ENCODE peak calls at places on chromosomes 2 and 18, in four cellular contexts. One of them, this sample, is unnamed.

GRCh38 chr2:182915369-182916326 is 49.2 kb upstream of the FRZB start:
- DNase-seq in right atrium auricular region: no peak
- DNase-seq in tibial nerve: no peak
- DNase-seq in small intestine: no peak
- DNase-seq in this sample: no peak

GRCh38 chr2:16031055-16031847 is 90.9 kb downstream of the MYCN start:
- DNase-seq in right atrium auricular region: no peak
- DNase-seq in tibial nerve: no peak
- DNase-seq in small intestine: no peak
- DNase-seq in this sample: no peak

GRCh38 chr2:120504936-120505705 is 159.2 kb downstream of the INHBB start:
- DNase-seq in right atrium auricular region: no peak
- DNase-seq in tibial nerve: no peak
- DNase-seq in small intestine: no peak
- DNase-seq in this sample: no peak

GRCh38 chr2:225612636-225613035 is 213.1 kb downstream of the NYAP2 start:
- DNase-seq in right atrium auricular region: no peak
- DNase-seq in tibial nerve: no peak
- DNase-seq in small intestine: no peak
- DNase-seq in this sample: no peak

GRCh38 chr2:157182204-157182709 is 75.2 kb upstream of the GALNT5 start:
- DNase-seq in right atrium auricular region: no peak
- DNase-seq in tibial nerve: no peak
- DNase-seq in small intestine: no peak
- DNase-seq in this sample: no peak

GRCh38 chr2:197310940-197311485 is 433 bp upstream of the ANKRD44 start:
- DNase-seq in right atrium auricular region: no peak
- DNase-seq in tibial nerve: no peak
- DNase-seq in small intestine: no peak
- DNase-seq in this sample: no peak

GRCh38 chr2:68317971-68318685 is 1.6 kb downstream of the CNRIP1 start:
- DNase-seq in right atrium auricular region: no peak
- DNase-seq in tibial nerve: no peak
- DNase-seq in small intestine: no peak
- DNase-seq in this sample: no peak

GRCh38 chr18:73153271-73153670 is 285.5 kb upstream of the NETO1 start:
- DNase-seq in right atrium auricular region: no peak
- DNase-seq in tibial nerve: no peak
- DNase-seq in small intestine: no peak
- DNase-seq in this sample: no peak

GRCh38 chr2:220120004-220120403 is 492.6 kb downstream of the SLC4A3 start:
- DNase-seq in right atrium auricular region: no peak
- DNase-seq in tibial nerve: no peak
- DNase-seq in small intestine: no peak
- DNase-seq in this sample: no peak

GRCh38 chr2:101111262-101111838 is 39.8 kb downstream of the TBC1D8 start:
- DNase-seq in right atrium auricular region: no peak
- DNase-seq in tibial nerve: no peak
- DNase-seq in small intestine: no peak
- DNase-seq in this sample: no peak

GRCh38 chr2:208042041-208042440 is 16.7 kb upstream of the PLEKHM3 start:
- DNase-seq in right atrium auricular region: no peak
- DNase-seq in tibial nerve: no peak
- DNase-seq in small intestine: peak; percentile 32
- DNase-seq in this sample: no peak

GRCh38 chr2:239824051-239824694 is 201.0 kb downstream of the NDUFA10 start:
- DNase-seq in right atrium auricular region: peak; percentile 48
- DNase-seq in tibial nerve: no peak
- DNase-seq in small intestine: peak; percentile 4
- DNase-seq in this sample: peak; percentile 37

GRCh38 chr2:51633073-51633472 is 601.1 kb upstream of the NRXN1 start:
- DNase-seq in right atrium auricular region: no peak
- DNase-seq in tibial nerve: no peak
- DNase-seq in small intestine: no peak
- DNase-seq in this sample: no peak

GRCh38 chr2:44682459-44682858 is 259.0 kb upstream of the SIX3 start:
- DNase-seq in right atrium auricular region: no peak
- DNase-seq in tibial nerve: no peak
- DNase-seq in small intestine: no peak
- DNase-seq in this sample: no peak

GRCh38 chr2:32806857-32807256 is 139.9 kb upstream of the LTBP1 start:
- DNase-seq in right atrium auricular region: no peak
- DNase-seq in tibial nerve: no peak
- DNase-seq in small intestine: no peak
- DNase-seq in this sample: no peak

GRCh38 chr2:75547345-75548035 is 13.2 kb downstream of the EVA1A start:
- DNase-seq in right atrium auricular region: no peak
- DNase-seq in tibial nerve: no peak
- DNase-seq in small intestine: no peak
- DNase-seq in this sample: no peak

GRCh38 chr2:44902767-44903166 is 38.7 kb upstream of the SIX3 start:
- DNase-seq in right atrium auricular region: no peak
- DNase-seq in tibial nerve: no peak
- DNase-seq in small intestine: no peak
- DNase-seq in this sample: no peak

GRCh38 chr2:180291060-180291459 is 284.0 kb upstream of the CWC22 start:
- DNase-seq in right atrium auricular region: no peak
- DNase-seq in tibial nerve: no peak
- DNase-seq in small intestine: no peak
- DNase-seq in this sample: no peak

GRCh38 chr18:68456985-68457384 is 257.9 kb downstream of the TMX3 start:
- DNase-seq in right atrium auricular region: no peak
- DNase-seq in tibial nerve: no peak
- DNase-seq in small intestine: no peak
- DNase-seq in this sample: no peak

GRCh38 chr2:118077636-118078247 is 10.5 kb upstream of the INSIG2 start:
- DNase-seq in right atrium auricular region: no peak
- DNase-seq in tibial nerve: no peak
- DNase-seq in small intestine: no peak
- DNase-seq in this sample: no peak

GRCh38 chr2:233265899-233266431 is 14.5 kb downstream of the ATG16L1 start:
- DNase-seq in right atrium auricular region: no peak
- DNase-seq in tibial nerve: no peak
- DNase-seq in small intestine: no peak
- DNase-seq in this sample: no peak

GRCh38 chr18:60292186-60292585 is 80.4 kb downstream of the MC4R start:
- DNase-seq in right atrium auricular region: no peak
- DNase-seq in tibial nerve: no peak
- DNase-seq in small intestine: no peak
- DNase-seq in this sample: no peak

GRCh38 chr2:38966006-38966405 is 76.3 kb downstream of the ARHGEF33 start:
- DNase-seq in right atrium auricular region: no peak
- DNase-seq in tibial nerve: no peak
- DNase-seq in small intestine: no peak
- DNase-seq in this sample: no peak

GRCh38 chr2:234823877-234824376 is 127.9 kb upstream of the SH3BP4 start:
- DNase-seq in right atrium auricular region: peak; percentile 64
- DNase-seq in tibial nerve: peak; percentile 16
- DNase-seq in small intestine: no peak
- DNase-seq in this sample: peak; percentile 18

GRCh38 chr2:179682756-179683155 is 178.7 kb downstream of the ZNF385B start:
- DNase-seq in right atrium auricular region: no peak
- DNase-seq in tibial nerve: no peak
- DNase-seq in small intestine: no peak
- DNase-seq in this sample: no peak

GRCh38 chr2:17326717-17327116 is 191.5 kb downstream of the RAD51AP2 start:
- DNase-seq in right atrium auricular region: no peak
- DNase-seq in tibial nerve: no peak
- DNase-seq in small intestine: no peak
- DNase-seq in this sample: no peak

GRCh38 chr2:175457846-175458408 is 276.4 kb upstream of the ATP5MC3 start:
- DNase-seq in right atrium auricular region: no peak
- DNase-seq in tibial nerve: no peak
- DNase-seq in small intestine: no peak
- DNase-seq in this sample: no peak

GRCh38 chr2:236643480-236643879 is 73.9 kb downstream of the ACKR3 start:
- DNase-seq in right atrium auricular region: peak; percentile 44
- DNase-seq in tibial nerve: no peak
- DNase-seq in small intestine: no peak
- DNase-seq in this sample: peak; percentile 5

GRCh38 chr2:75290600-75291140 is 91.3 kb upstream of the TACR1 start:
- DNase-seq in right atrium auricular region: no peak
- DNase-seq in tibial nerve: no peak
- DNase-seq in small intestine: no peak
- DNase-seq in this sample: no peak

GRCh38 chr2:123953848-123954247 is 71.2 kb upstream of the CNTNAP5 start:
- DNase-seq in right atrium auricular region: no peak
- DNase-seq in tibial nerve: no peak
- DNase-seq in small intestine: no peak
- DNase-seq in this sample: no peak

GRCh38 chr2:62956646-62957045 is 94.0 kb upstream of the OTX1 start:
- DNase-seq in right atrium auricular region: no peak
- DNase-seq in tibial nerve: no peak
- DNase-seq in small intestine: no peak
- DNase-seq in this sample: no peak

GRCh38 chr2:127884436-127884835 is 1.3 kb downstream of the AMMECR1L start:
- DNase-seq in right atrium auricular region: no peak
- DNase-seq in tibial nerve: no peak
- DNase-seq in small intestine: peak; percentile 14
- DNase-seq in this sample: no peak

DNA sequence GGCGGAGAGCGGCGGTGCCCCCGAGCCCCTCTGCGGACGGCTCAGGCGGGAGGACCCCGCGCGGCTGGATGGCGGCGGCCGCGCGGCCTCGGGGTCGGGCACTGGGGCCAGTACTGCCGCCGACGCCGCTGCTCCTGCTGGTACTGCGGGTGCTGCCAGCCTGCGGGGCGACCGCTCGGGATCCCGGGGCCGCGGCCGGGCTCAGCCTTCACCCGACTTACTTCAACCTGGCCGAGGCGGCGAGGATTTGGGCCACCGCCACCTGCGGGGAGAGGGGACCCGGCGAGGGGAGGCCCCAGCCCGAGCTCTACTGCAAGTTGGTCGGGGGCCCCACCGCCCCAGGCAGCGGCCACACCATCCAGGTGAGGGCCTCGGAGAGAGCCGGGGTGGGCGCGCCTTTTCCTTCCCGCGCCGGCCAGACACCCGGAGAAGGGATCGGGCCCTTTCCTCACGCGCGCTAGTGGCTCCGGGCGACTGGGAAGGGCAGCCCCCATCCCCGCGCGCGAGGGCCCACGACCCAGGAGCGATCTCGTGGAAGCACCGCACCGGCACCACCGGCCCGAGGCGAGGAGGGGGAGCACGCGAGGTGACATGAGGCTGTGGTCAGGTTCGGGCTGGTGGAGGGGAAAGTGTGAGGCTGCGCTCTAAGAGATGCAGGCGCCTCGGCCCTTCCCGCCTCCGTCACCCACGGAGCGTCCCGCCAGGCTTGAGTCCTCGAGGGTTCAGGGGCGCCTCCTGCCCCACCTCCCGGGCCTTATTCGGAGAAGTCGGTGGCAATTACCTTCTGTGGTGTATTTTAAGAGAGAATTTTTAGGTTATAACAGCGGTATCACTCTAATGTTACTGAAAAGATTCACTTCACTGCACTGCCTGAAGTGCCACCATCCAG is 607 bp downstream of the LAMA3 start:
- DNase-seq in right atrium auricular region: no peak
- DNase-seq in tibial nerve: no peak
- DNase-seq in small intestine: no peak
- DNase-seq in this sample: peak; percentile 60
- H3K27ac ChIP-seq in right atrium auricular region: peak overlapping the region; percentile 14
- H3K27ac ChIP-seq in tibial nerve: peak overlapping the region; percentile 88
- H3K27ac ChIP-seq in small intestine: no peak overlapping the region
- H3K27ac ChIP-seq in this sample: no peak overlapping the region

DNA sequence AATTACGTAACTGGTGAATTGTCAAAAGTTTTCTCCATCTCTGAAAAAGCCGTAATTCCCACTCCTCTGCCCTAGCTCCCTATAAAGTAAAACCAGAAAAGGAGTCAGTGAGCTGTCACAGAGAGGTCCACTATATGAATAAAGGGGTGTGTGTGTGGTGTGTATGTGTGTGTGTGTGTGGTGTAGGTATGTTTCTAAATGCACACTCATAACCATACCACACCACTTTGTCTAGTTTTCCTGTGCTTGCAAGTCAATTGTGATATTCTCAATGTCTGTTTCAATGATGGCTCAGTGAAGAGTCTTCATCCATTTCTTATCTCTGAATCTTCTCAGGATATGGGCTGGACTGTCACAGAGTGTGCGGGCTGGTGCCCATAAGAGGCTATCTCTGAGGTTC is 54.8 kb upstream of the CCDC68 start:
- DNase-seq in right atrium auricular region: no peak
- DNase-seq in tibial nerve: no peak
- DNase-seq in small intestine: no peak
- DNase-seq in this sample: no peak
- H3K27me3 ChIP-seq in right atrium auricular region: no peaks in the 10 kb centered on the region
- H3K27me3 ChIP-seq in tibial nerve: no peaks in the 10 kb centered on the region
- H3K27me3 ChIP-seq in small intestine: no peaks in the 10 kb centered on the region
- H3K27me3 ChIP-seq in this sample: no peaks in the 10 kb centered on the region

GRCh38 chr2:96273763-96274162 is 7.7 kb downstream of the CIAO1 start:
- DNase-seq in right atrium auricular region: no peak
- DNase-seq in tibial nerve: no peak
- DNase-seq in small intestine: no peak
- DNase-seq in this sample: no peak

GRCh38 chr2:96271995-96272394 is 6.0 kb downstream of the CIAO1 start:
- DNase-seq in right atrium auricular region: no peak
- DNase-seq in tibial nerve: no peak
- DNase-seq in small intestine: no peak
- DNase-seq in this sample: no peak

GRCh38 chr2:96274355-96275056 is 8.5 kb downstream of the CIAO1 start:
- DNase-seq in right atrium auricular region: no peak
- DNase-seq in tibial nerve: no peak
- DNase-seq in small intestine: no peak
- DNase-seq in this sample: no peak

DNA sequence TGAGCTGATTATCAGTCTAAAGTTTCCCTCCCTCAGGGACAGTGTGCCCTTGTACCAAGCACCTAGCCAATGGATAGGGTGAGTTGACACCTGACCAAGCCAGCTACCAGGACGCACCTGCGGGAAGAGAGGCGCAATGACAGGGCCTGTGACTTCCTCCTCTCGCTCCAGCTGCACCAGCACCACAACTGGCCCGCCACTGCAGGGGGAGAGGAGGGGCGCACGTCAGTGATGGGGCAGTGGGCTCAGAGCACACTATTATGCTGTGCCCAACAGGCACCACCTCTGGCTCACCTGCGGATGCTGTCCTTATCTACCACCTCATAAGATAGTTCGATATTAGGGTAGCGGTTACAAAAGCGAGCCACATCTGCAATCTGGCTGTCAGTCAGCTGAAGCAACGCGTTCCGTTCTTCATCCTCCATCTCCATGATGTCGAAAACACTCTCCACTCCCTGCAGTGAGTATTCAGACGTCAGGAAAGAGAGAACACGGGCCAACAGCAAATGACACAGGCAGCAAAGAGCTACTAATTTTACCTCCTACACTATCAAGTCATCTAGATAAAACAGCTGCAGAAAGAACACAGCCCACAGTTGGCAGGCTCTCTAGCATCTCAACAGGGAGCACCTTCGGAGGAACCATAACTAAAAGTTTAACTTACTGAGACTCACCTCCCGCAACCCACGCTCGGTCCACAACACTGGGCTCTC is 10.9 kb downstream of the CIAO1 start:
- DNase-seq in right atrium auricular region: no peak
- DNase-seq in tibial nerve: no peak
- DNase-seq in small intestine: no peak
- DNase-seq in this sample: no peak
- H3K4me1 ChIP-seq in right atrium auricular region: no peaks in the 10 kb centered on the region
- H3K4me1 ChIP-seq in tibial nerve: no peaks in the 10 kb centered on the region
- H3K4me1 ChIP-seq in small intestine: no peaks in the 10 kb centered on the region
- H3K4me1 ChIP-seq in this sample: no peaks in the 10 kb centered on the region

GRCh38 chr18:61882296-61883004 is 10.4 kb downstream of the RNF152 start:
- DNase-seq in right atrium auricular region: no peak
- DNase-seq in tibial nerve: no peak
- DNase-seq in small intestine: no peak
- DNase-seq in this sample: no peak
- H3K27ac ChIP-seq in right atrium auricular region: no peak overlapping the region
- H3K27ac ChIP-seq in tibial nerve: no peak overlapping the region
- H3K27ac ChIP-seq in small intestine: no peak overlapping the region
- H3K27ac ChIP-seq in this sample: no peak overlapping the region

This sample was measured in ascending aorta.